ENCODE peak calls at places on chromosome 17, in five cellular contexts. One of them, this sample, is unnamed. For H3K4me1 and H3K36me3, the result is how much of the 10 kb centered on the place peaks cover.

GRCh38 chr17:82668631-82669099 is 20.4 kb upstream of the WDR45B start:
- DNase-seq in left lung: peak
- DNase-seq in GM23248: peak
- DNase-seq in CD4-positive, CD25-positive, alpha-beta regulatory T cell: peak
- DNase-seq in Karpas-422: peak
- DNase-seq in this sample: peak

GRCh38 chr17:64358261-64358788 is 32.3 kb downstream of the PECAM1 start:
- DNase-seq in left lung: no peak
- DNase-seq in GM23248: peak
- DNase-seq in CD4-positive, CD25-positive, alpha-beta regulatory T cell: no peak
- DNase-seq in Karpas-422: no peak
- DNase-seq in this sample: no peak

GRCh38 chr17:81656835-81657234 is 493 bp upstream of the PDE6G start:
- DNase-seq in left lung: no peak
- DNase-seq in GM23248: no peak
- DNase-seq in CD4-positive, CD25-positive, alpha-beta regulatory T cell: no peak
- DNase-seq in Karpas-422: no peak
- DNase-seq in this sample: no peak

GRCh38 chr17:7263071-7263800 is 958 bp upstream of the CLDN7 start:
- DNase-seq in left lung: peak
- DNase-seq in GM23248: no peak
- DNase-seq in CD4-positive, CD25-positive, alpha-beta regulatory T cell: no peak
- DNase-seq in Karpas-422: no peak
- DNase-seq in this sample: peak

GRCh38 chr17:82831041-82831817 is 8.6 kb downstream of the ZNF750 start:
- DNase-seq in left lung: no peak
- DNase-seq in GM23248: no peak
- DNase-seq in CD4-positive, CD25-positive, alpha-beta regulatory T cell: no peak
- DNase-seq in Karpas-422: no peak
- DNase-seq in this sample: no peak

GRCh38 chr17:69913241-69914015 is 161.6 kb upstream of the KCNJ16 start:
- DNase-seq in left lung: no peak
- DNase-seq in GM23248: peak
- DNase-seq in CD4-positive, CD25-positive, alpha-beta regulatory T cell: no peak
- DNase-seq in Karpas-422: peak
- DNase-seq in this sample: no peak

GRCh38 chr17:43758497-43759174 is at the start of gene SOST:
- DNase-seq in left lung: no peak
- DNase-seq in GM23248: no peak
- DNase-seq in CD4-positive, CD25-positive, alpha-beta regulatory T cell: no peak
- DNase-seq in Karpas-422: no peak
- DNase-seq in this sample: no peak

GRCh38 chr17:81939218-81939617 is 2.1 kb upstream of the PYCR1 start:
- DNase-seq in left lung: no peak
- DNase-seq in GM23248: no peak
- DNase-seq in CD4-positive, CD25-positive, alpha-beta regulatory T cell: no peak
- DNase-seq in Karpas-422: no peak
- DNase-seq in this sample: no peak

GRCh38 chr17:550776-551175 is 163.9 kb downstream of the VPS53 start:
- DNase-seq in left lung: no peak
- DNase-seq in GM23248: peak
- DNase-seq in CD4-positive, CD25-positive, alpha-beta regulatory T cell: no peak
- DNase-seq in Karpas-422: no peak
- DNase-seq in this sample: no peak

GRCh38 chr17:42363767-42364585 is 24.3 kb downstream of the STAT3 start:
- DNase-seq in left lung: no peak
- DNase-seq in GM23248: peak
- DNase-seq in CD4-positive, CD25-positive, alpha-beta regulatory T cell: no peak
- DNase-seq in Karpas-422: no peak
- DNase-seq in this sample: no peak

GRCh38 chr17:42359133-42359532 is 29.1 kb downstream of the STAT3 start:
- DNase-seq in left lung: no peak
- DNase-seq in GM23248: no peak
- DNase-seq in CD4-positive, CD25-positive, alpha-beta regulatory T cell: no peak
- DNase-seq in Karpas-422: no peak
- DNase-seq in this sample: no peak

GRCh38 chr17:42363231-42363630 is 25.0 kb downstream of the STAT3 start:
- DNase-seq in left lung: no peak
- DNase-seq in GM23248: no peak
- DNase-seq in CD4-positive, CD25-positive, alpha-beta regulatory T cell: no peak
- DNase-seq in Karpas-422: no peak
- DNase-seq in this sample: no peak

GRCh38 chr17:42362245-42362961 is 25.8 kb downstream of the STAT3 start:
- DNase-seq in left lung: peak
- DNase-seq in GM23248: no peak
- DNase-seq in CD4-positive, CD25-positive, alpha-beta regulatory T cell: no peak
- DNase-seq in Karpas-422: no peak
- DNase-seq in this sample: peak

DNA sequence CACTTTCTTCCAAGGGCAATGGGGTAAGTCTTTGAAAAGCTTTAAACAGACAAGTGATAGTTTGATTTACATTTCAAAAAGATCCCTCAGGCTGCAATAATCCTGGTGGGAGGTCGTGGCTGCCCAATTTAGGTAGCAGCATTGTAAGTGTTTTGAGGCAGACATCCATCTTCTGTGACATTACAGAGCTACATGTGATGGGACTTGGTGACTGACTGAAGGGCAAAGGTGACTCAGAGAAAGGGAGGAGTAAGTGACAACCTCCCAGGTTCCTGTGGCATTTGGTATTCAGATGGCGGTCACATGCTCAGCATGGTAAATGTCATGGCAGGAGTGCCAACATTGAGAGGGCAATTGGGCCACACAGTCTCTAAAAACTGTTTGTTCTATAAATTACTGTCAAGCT is 26.5 kb downstream of the STAT3 start:
- DNase-seq in left lung: no peak
- DNase-seq in GM23248: no peak
- DNase-seq in CD4-positive, CD25-positive, alpha-beta regulatory T cell: no peak
- DNase-seq in Karpas-422: no peak
- DNase-seq in this sample: peak
- H3K4me1 ChIP-seq in left lung: half or more
- H3K4me1 ChIP-seq in GM23248: under half
- H3K4me1 ChIP-seq in CD4-positive, CD25-positive, alpha-beta regulatory T cell: under half
- H3K4me1 ChIP-seq in Karpas-422: under half
- H3K4me1 ChIP-seq in this sample: under half

GRCh38 chr17:1783271-1783670 is 21.4 kb downstream of the SERPINF1 start:
- DNase-seq in left lung: peak
- DNase-seq in GM23248: peak
- DNase-seq in CD4-positive, CD25-positive, alpha-beta regulatory T cell: no peak
- DNase-seq in Karpas-422: no peak
- DNase-seq in this sample: no peak
- H3K4me3 ChIP-seq in left lung: no peak
- H3K4me3 ChIP-seq in GM23248: peak
- H3K4me3 ChIP-seq in CD4-positive, CD25-positive, alpha-beta regulatory T cell: no peak
- H3K4me3 ChIP-seq in Karpas-422: no peak
- H3K4me3 ChIP-seq in this sample: no peak

GRCh38 chr17:57708401-57708800 is 36.7 kb downstream of the CCDC182 start:
- DNase-seq in left lung: no peak
- DNase-seq in GM23248: peak
- DNase-seq in CD4-positive, CD25-positive, alpha-beta regulatory T cell: no peak
- DNase-seq in Karpas-422: no peak
- DNase-seq in this sample: no peak

GRCh38 chr17:57715981-57716380 is 29.1 kb downstream of the CCDC182 start:
- DNase-seq in left lung: no peak
- DNase-seq in GM23248: no peak
- DNase-seq in CD4-positive, CD25-positive, alpha-beta regulatory T cell: no peak
- DNase-seq in Karpas-422: no peak
- DNase-seq in this sample: no peak

GRCh38 chr17:57707892-57708291 is 37.2 kb downstream of the CCDC182 start:
- DNase-seq in left lung: no peak
- DNase-seq in GM23248: peak
- DNase-seq in CD4-positive, CD25-positive, alpha-beta regulatory T cell: no peak
- DNase-seq in Karpas-422: no peak
- DNase-seq in this sample: no peak

GRCh38 chr17:57714660-57715059 is 30.4 kb downstream of the CCDC182 start:
- DNase-seq in left lung: no peak
- DNase-seq in GM23248: no peak
- DNase-seq in CD4-positive, CD25-positive, alpha-beta regulatory T cell: no peak
- DNase-seq in Karpas-422: no peak
- DNase-seq in this sample: no peak

DNA sequence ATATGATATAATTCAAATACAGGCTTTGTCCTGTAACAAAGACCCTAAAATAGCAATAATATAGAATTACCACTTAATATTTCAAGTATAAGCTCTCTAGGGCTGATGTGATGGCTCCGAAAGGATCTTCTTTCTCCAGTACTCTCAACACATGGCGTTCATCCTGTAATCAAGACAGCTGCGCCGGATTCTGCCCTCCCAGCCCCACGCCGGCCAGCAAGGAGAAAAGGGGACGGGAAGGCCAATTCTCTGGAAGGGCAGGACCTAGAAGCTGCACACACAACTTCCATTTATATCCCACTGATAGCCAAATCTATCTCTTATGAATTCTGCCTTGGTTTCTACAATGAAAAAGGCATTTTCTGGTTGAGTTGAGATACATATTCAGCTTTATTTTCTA is 32.0 kb downstream of the CCDC182 start:
- DNase-seq in left lung: no peak
- DNase-seq in GM23248: no peak
- DNase-seq in CD4-positive, CD25-positive, alpha-beta regulatory T cell: no peak
- DNase-seq in Karpas-422: no peak
- DNase-seq in this sample: no peak
- H3K36me3 ChIP-seq in left lung: under half
- H3K36me3 ChIP-seq in GM23248: under half
- H3K36me3 ChIP-seq in CD4-positive, CD25-positive, alpha-beta regulatory T cell: under half
- H3K36me3 ChIP-seq in Karpas-422: under half
- H3K36me3 ChIP-seq in this sample: under half

DNA sequence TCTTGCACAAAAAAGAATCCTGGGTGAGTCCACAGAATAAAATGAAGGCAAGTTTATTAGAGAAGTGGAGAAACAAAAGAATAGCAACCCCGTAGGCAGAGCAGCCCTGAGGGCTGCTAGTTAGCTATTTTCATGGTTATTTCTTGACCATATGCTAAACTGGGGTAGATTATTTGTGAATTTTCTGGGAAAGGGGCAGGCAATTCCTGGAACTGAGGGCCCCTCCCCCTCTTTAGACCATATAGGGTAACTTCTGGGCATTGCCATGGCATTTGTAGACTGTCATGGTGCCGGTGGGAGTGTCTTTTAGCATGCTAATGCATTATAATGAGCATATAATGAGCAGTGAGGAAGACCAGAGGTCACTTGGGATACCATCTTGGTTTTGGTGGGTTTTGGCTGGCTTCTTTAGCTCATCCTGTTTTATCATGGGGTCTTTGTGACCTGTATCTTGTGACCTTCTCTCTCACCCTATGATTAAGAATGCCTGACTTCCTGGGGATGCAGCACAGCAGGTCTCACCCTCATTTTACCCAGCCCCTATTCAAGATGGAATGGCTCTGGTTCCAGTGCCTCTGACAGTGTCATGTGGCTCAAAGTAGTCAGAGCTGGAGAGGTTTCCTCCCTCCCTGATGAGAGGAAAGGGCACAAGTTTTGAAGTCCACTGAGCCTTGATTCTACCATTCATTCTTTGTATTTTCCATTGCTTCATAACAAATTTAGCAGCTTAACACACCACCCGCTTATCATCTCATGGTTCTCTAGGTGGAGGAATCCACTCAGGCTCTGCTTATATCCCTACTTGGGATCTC is 55.7 kb upstream of the LGALS9 start:
- DNase-seq in left lung: no peak
- DNase-seq in GM23248: no peak
- DNase-seq in CD4-positive, CD25-positive, alpha-beta regulatory T cell: no peak
- DNase-seq in Karpas-422: no peak
- DNase-seq in this sample: no peak
- H3K4me1 ChIP-seq in left lung: under half
- H3K4me1 ChIP-seq in GM23248: under half
- H3K4me1 ChIP-seq in CD4-positive, CD25-positive, alpha-beta regulatory T cell: under half
- H3K4me1 ChIP-seq in Karpas-422: under half
- H3K4me1 ChIP-seq in this sample: under half

GRCh38 chr17:78125976-78126894 is 2.3 kb downstream of the TMC6 start:
- DNase-seq in left lung: no peak
- DNase-seq in GM23248: no peak
- DNase-seq in CD4-positive, CD25-positive, alpha-beta regulatory T cell: no peak
- DNase-seq in Karpas-422: peak
- DNase-seq in this sample: no peak

GRCh38 chr17:78124836-78125137 is 3.8 kb downstream of the TMC6 start:
- DNase-seq in left lung: no peak
- DNase-seq in GM23248: no peak
- DNase-seq in CD4-positive, CD25-positive, alpha-beta regulatory T cell: no peak
- DNase-seq in Karpas-422: no peak
- DNase-seq in this sample: no peak

GRCh38 chr17:78126895-78127239 is 1.7 kb downstream of the TMC6 start:
- DNase-seq in left lung: no peak
- DNase-seq in GM23248: no peak
- DNase-seq in CD4-positive, CD25-positive, alpha-beta regulatory T cell: no peak
- DNase-seq in Karpas-422: peak
- DNase-seq in this sample: no peak

GRCh38 chr17:78124081-78124835 is 4.3 kb downstream of the TMC6 start:
- DNase-seq in left lung: no peak
- DNase-seq in GM23248: no peak
- DNase-seq in CD4-positive, CD25-positive, alpha-beta regulatory T cell: no peak
- DNase-seq in Karpas-422: peak
- DNase-seq in this sample: no peak

GRCh38 chr17:78125138-78125913 is 3.2 kb downstream of the TMC6 start:
- DNase-seq in left lung: no peak
- DNase-seq in GM23248: no peak
- DNase-seq in CD4-positive, CD25-positive, alpha-beta regulatory T cell: peak
- DNase-seq in Karpas-422: peak
- DNase-seq in this sample: no peak
- H3K4me3 ChIP-seq in left lung: no peak
- H3K4me3 ChIP-seq in GM23248: no peak
- H3K4me3 ChIP-seq in CD4-positive, CD25-positive, alpha-beta regulatory T cell: no peak
- H3K4me3 ChIP-seq in Karpas-422: peak
- H3K4me3 ChIP-seq in this sample: no peak

GRCh38 chr17:67549787-67550186 is 167.9 kb upstream of the NOL11 start:
- DNase-seq in left lung: no peak
- DNase-seq in GM23248: no peak
- DNase-seq in CD4-positive, CD25-positive, alpha-beta regulatory T cell: no peak
- DNase-seq in Karpas-422: no peak
- DNase-seq in this sample: no peak
- H3K36me3 ChIP-seq in left lung: under half
- H3K36me3 ChIP-seq in GM23248: under half
- H3K36me3 ChIP-seq in CD4-positive, CD25-positive, alpha-beta regulatory T cell: under half
- H3K36me3 ChIP-seq in Karpas-422: under half
- H3K36me3 ChIP-seq in this sample: under half

DNA sequence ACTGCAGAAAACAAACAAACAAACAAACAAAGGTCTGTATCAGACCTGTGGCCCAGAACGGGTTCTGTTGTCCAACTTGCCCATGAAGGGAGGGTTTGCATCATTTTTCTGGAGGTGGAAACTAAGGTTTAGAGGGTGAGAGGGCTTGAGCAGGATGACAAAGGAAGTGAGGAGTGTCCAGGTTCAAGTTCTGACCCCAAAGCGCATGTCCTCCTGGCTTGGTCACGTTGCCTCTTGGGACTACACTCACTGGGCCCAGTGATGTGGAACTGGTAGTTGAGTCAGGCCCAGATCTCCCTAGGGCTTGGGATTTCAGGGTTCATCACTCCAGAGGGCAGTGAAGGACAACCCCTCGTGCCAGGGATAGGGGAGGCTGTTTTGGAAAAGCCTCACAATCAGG is 1.8 kb downstream of the SREBF1 start:
- DNase-seq in left lung: no peak
- DNase-seq in GM23248: no peak
- DNase-seq in CD4-positive, CD25-positive, alpha-beta regulatory T cell: no peak
- DNase-seq in Karpas-422: no peak
- DNase-seq in this sample: no peak
- H3K4me1 ChIP-seq in left lung: half or more
- H3K4me1 ChIP-seq in GM23248: under half
- H3K4me1 ChIP-seq in CD4-positive, CD25-positive, alpha-beta regulatory T cell: under half
- H3K4me1 ChIP-seq in Karpas-422: half or more
- H3K4me1 ChIP-seq in this sample: under half

GRCh38 chr17:45168991-45169752 is 7.5 kb downstream of the HEXIM2 start:
- DNase-seq in left lung: no peak
- DNase-seq in GM23248: no peak
- DNase-seq in CD4-positive, CD25-positive, alpha-beta regulatory T cell: no peak
- DNase-seq in Karpas-422: no peak
- DNase-seq in this sample: no peak
- H3K4me3 ChIP-seq in left lung: no peak
- H3K4me3 ChIP-seq in GM23248: no peak
- H3K4me3 ChIP-seq in CD4-positive, CD25-positive, alpha-beta regulatory T cell: no peak
- H3K4me3 ChIP-seq in Karpas-422: no peak
- H3K4me3 ChIP-seq in this sample: no peak

GRCh38 chr17:76017481-76018339 is 9.4 kb downstream of the EVPL start:
- DNase-seq in left lung: no peak
- DNase-seq in GM23248: no peak
- DNase-seq in CD4-positive, CD25-positive, alpha-beta regulatory T cell: no peak
- DNase-seq in Karpas-422: no peak
- DNase-seq in this sample: no peak
- H3K36me3 ChIP-seq in left lung: under half
- H3K36me3 ChIP-seq in GM23248: under half
- H3K36me3 ChIP-seq in CD4-positive, CD25-positive, alpha-beta regulatory T cell: under half
- H3K36me3 ChIP-seq in Karpas-422: under half
- H3K36me3 ChIP-seq in this sample: under half

This sample was measured in HAP-1.